ENCODE peak calls at places on chromosomes 13 and 19, in four cellular contexts. One of them, this sample, is unnamed.

GRCh38 chr13:73138276-73138950 is 79.6 kb downstream of the KLF5 start:
- DNase-seq in thoracic aorta: no peak
- DNase-seq in left ventricle myocardium inferior: no peak
- DNase-seq in kidney epithelial cell: no peak
- DNase-seq in this sample: no peak

GRCh38 chr19:28961772-28962500 is 251.0 kb downstream of the UQCRFS1 start:
- DNase-seq in kidney epithelial cell: no peak
- DNase-seq in thoracic aorta: no peak
- DNase-seq in left ventricle myocardium inferior: no peak
- DNase-seq in this sample: peak

GRCh38 chr19:2046046-2046907 is 4.8 kb downstream of the MKNK2 start:
- DNase-seq in left ventricle myocardium inferior: no peak
- DNase-seq in kidney epithelial cell: no peak
- DNase-seq in thoracic aorta: no peak
- DNase-seq in this sample: no peak

GRCh38 chr13:112603641-112604220 is 15.8 kb upstream of the TUBGCP3 start:
- DNase-seq in kidney epithelial cell: no peak
- DNase-seq in thoracic aorta: no peak
- DNase-seq in left ventricle myocardium inferior: no peak
- DNase-seq in this sample: no peak

GRCh38 chr19:58317481-58318072 is 9.2 kb upstream of the ZSCAN22 start:
- DNase-seq in thoracic aorta: no peak
- DNase-seq in kidney epithelial cell: no peak
- DNase-seq in left ventricle myocardium inferior: no peak
- DNase-seq in this sample: no peak

GRCh38 chr19:35139618-35139943 is 957 bp downstream of the FXYD1 start:
- DNase-seq in thoracic aorta: no peak
- DNase-seq in kidney epithelial cell: no peak
- DNase-seq in left ventricle myocardium inferior: no peak
- DNase-seq in this sample: no peak

GRCh38 chr19:51166846-51167490 is 24.9 kb downstream of the SIGLEC7 start:
- DNase-seq in thoracic aorta: no peak
- DNase-seq in left ventricle myocardium inferior: no peak
- DNase-seq in kidney epithelial cell: no peak
- DNase-seq in this sample: no peak

GRCh38 chr13:58792854-58793253 is 1161.3 kb downstream of the PCDH17 start:
- DNase-seq in thoracic aorta: no peak
- DNase-seq in kidney epithelial cell: no peak
- DNase-seq in left ventricle myocardium inferior: no peak
- DNase-seq in this sample: no peak

GRCh38 chr13:80558074-80558473 is 217.1 kb upstream of the SPRY2 start:
- DNase-seq in thoracic aorta: no peak
- DNase-seq in left ventricle myocardium inferior: no peak
- DNase-seq in kidney epithelial cell: no peak
- DNase-seq in this sample: peak

GRCh38 chr19:17420267-17420924 is 549 bp downstream of the MVB12A start:
- DNase-seq in kidney epithelial cell: no peak
- DNase-seq in thoracic aorta: no peak
- DNase-seq in left ventricle myocardium inferior: peak
- DNase-seq in this sample: no peak
- TF ChIP-seq CTCF in kidney epithelial cell: no peak
- TF ChIP-seq CTCF in thoracic aorta: no peak
- TF ChIP-seq CTCF in left ventricle myocardium inferior: no peak
- TF ChIP-seq CTCF in this sample: peak

GRCh38 chr13:52003551-52003950 is 7.7 kb downstream of the ATP7B start:
- DNase-seq in thoracic aorta: no peak
- DNase-seq in left ventricle myocardium inferior: no peak
- DNase-seq in kidney epithelial cell: no peak
- DNase-seq in this sample: no peak

GRCh38 chr13:52004508-52005183 is 6.6 kb downstream of the ATP7B start:
- DNase-seq in kidney epithelial cell: no peak
- DNase-seq in thoracic aorta: no peak
- DNase-seq in left ventricle myocardium inferior: no peak
- DNase-seq in this sample: no peak

GRCh38 chr13:52001120-52001731 is 10.0 kb downstream of the ATP7B start:
- DNase-seq in thoracic aorta: no peak
- DNase-seq in left ventricle myocardium inferior: no peak
- DNase-seq in kidney epithelial cell: peak
- DNase-seq in this sample: no peak

GRCh38 chr13:51999525-51999924 is 11.7 kb downstream of the ATP7B start:
- DNase-seq in left ventricle myocardium inferior: peak
- DNase-seq in kidney epithelial cell: peak
- DNase-seq in thoracic aorta: no peak
- DNase-seq in this sample: no peak

GRCh38 chr13:52002361-52002760 is 8.9 kb downstream of the ATP7B start:
- DNase-seq in thoracic aorta: no peak
- DNase-seq in left ventricle myocardium inferior: no peak
- DNase-seq in kidney epithelial cell: no peak
- DNase-seq in this sample: no peak
- H3K4me3 ChIP-seq in thoracic aorta: no peak
- H3K4me3 ChIP-seq in left ventricle myocardium inferior: no peak
- H3K4me3 ChIP-seq in kidney epithelial cell: no peak
- H3K4me3 ChIP-seq in this sample: no peak

GRCh38 chr13:98869408-98870090 is 108.3 kb downstream of the DOCK9 start:
- DNase-seq in kidney epithelial cell: no peak
- DNase-seq in left ventricle myocardium inferior: peak
- DNase-seq in thoracic aorta: no peak
- DNase-seq in this sample: peak
- TF ChIP-seq CTCF in kidney epithelial cell: no peak
- TF ChIP-seq CTCF in left ventricle myocardium inferior: peak
- TF ChIP-seq CTCF in thoracic aorta: no peak
- TF ChIP-seq CTCF in this sample: peak

GRCh38 chr13:20191311-20191901 is 1.3 kb downstream of the GJB2 start:
- DNase-seq in thoracic aorta: no peak
- DNase-seq in kidney epithelial cell: no peak
- DNase-seq in left ventricle myocardium inferior: no peak
- DNase-seq in this sample: no peak
- H3K4me3 ChIP-seq in thoracic aorta: peak
- H3K4me3 ChIP-seq in kidney epithelial cell: peak
- H3K4me3 ChIP-seq in left ventricle myocardium inferior: peak
- H3K4me3 ChIP-seq in this sample: peak

DNA sequence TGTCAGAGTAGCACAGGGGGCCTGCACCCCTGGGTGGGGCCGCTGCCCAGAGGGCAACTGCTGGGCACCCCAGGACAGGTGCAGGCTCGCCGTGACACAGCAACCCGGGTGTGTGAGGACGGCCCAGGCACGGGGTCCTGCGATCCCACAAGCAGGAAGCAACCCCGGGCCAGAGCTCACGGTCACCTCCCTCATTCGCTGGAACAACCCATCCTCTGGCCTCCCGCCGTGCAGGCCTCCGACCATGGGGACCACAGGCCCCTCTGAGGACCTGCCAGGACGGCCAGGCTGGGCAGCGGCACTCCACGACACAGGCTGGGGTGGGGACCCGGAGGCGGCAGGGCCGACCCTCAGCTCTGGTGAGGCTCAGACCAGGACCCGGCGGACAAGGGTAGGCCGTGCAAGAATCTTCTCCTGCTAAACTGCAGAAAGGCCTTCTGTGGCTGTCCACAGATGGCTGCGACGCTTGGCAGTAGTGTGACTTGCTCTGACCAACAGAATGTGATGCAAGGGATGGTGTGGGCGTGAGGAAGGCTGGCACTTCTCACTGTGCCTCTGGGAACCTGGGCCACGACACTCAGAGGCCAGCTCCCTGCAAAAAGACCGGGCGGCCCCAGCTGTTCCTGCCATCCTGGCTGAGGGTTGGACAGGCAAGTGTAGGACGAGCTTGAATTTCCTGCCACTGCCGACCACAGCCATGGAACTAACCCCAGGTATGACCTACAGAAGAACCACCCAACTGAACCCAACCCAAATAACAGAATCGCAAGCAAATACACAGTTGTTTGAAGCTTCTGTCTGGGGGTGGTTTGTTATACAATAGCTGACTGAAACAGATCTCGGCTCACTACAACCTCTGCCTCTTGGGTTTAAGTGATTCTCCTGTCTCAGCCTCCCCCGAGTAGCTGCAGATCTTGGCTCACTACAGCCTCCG is 26.5 kb downstream of the PIP5K1C start:
- DNase-seq in thoracic aorta: no peak
- DNase-seq in kidney epithelial cell: no peak
- DNase-seq in left ventricle myocardium inferior: no peak
- DNase-seq in this sample: no peak
- TF ChIP-seq CTCF in thoracic aorta: no peak
- TF ChIP-seq CTCF in kidney epithelial cell: no peak
- TF ChIP-seq CTCF in left ventricle myocardium inferior: no peak
- TF ChIP-seq CTCF in this sample: no peak

GRCh38 chr13:23372264-23372905 is 61.1 kb downstream of the SACS start:
- DNase-seq in thoracic aorta: no peak
- DNase-seq in kidney epithelial cell: no peak
- DNase-seq in left ventricle myocardium inferior: no peak
- DNase-seq in this sample: no peak
- H3K4me3 ChIP-seq in thoracic aorta: peak
- H3K4me3 ChIP-seq in kidney epithelial cell: no peak
- H3K4me3 ChIP-seq in left ventricle myocardium inferior: no peak
- H3K4me3 ChIP-seq in this sample: no peak

DNA sequence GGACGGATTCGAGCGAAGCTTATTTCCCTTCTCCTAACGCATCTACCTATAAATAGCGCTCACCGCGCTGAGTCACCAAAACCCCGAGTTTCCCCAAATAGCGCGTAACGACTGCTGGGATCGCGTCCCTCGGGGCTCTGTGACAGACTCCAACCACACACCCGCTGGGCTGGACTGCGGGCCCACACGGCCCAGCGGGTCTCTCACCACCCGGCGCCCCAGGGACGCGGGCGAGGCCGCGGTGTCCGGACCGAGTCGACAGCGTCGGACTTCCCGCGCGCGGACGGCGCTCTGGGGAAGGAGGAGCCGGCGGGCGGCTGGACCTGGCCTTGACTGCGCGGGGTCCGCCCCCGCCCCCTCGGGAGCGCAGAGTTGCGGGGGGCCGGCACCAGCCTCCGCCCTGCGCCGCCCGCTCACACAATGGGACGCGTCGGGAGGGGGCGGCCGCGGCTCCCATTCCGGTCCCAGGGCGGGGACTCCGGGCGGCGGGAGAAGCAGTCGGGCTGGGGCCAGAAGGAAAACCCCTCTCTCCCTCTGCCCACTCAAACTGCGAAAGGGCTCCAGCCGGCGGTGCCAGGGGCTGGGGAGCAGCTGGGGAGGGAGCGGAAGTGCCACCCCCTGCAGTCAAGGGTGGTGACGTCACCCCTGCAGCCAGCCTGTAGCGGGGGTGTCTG is 108.8 kb downstream of the KCNRG start:
- DNase-seq in thoracic aorta: peak
- DNase-seq in kidney epithelial cell: peak
- DNase-seq in left ventricle myocardium inferior: no peak
- DNase-seq in this sample: peak
- TF ChIP-seq CTCF in thoracic aorta: no peak
- TF ChIP-seq CTCF in kidney epithelial cell: no peak
- TF ChIP-seq CTCF in left ventricle myocardium inferior: peak
- TF ChIP-seq CTCF in this sample: no peak

This sample was measured in epithelial cell of proximal tubule.